ENCODE peak calls at places on chromosome 6, in seven cellular contexts. T is CD8-positive, alpha-beta T cell; Q is left lung; D is PC-3; E is vagina; V is cardiac muscle cell; N is neuronal stem cell. R is an unnamed sample. For H3K4me1, the result is how much of the 10 kb centered on the place peaks cover.

GRCh38 chr6:107536183-107536582 is 46.3 kb downstream of the SOBP start:
- DNase-seq in V (peak), N (no peak), T (no peak), E (no peak), D (no peak), Q (no peak), R (no peak)

GRCh38 chr6:106119991-106120390 is 33.9 kb downstream of the PRDM1 start:
- DNase-seq in E (no peak), N (no peak), T (no peak), D (no peak), Q (no peak), V (no peak), R (no peak)

GRCh38 chr6:45192556-45192955 is 135.6 kb upstream of the RUNX2 start:
- DNase-seq in T (no peak), D (peak), Q (no peak), E (no peak), N (no peak), V (no peak), R (no peak)

GRCh38 chr6:15485875-15486274 is 177.0 kb downstream of the DTNBP1 start:
- DNase-seq in Q (no peak), D (peak), T (no peak), V (no peak), N (no peak), E (peak), R (no peak)

GRCh38 chr6:127737768-127738167 is 160.8 kb downstream of the C6orf58 start:
- DNase-seq in N (no peak), T (no peak), V (no peak), D (no peak), E (no peak), Q (no peak), R (no peak)

GRCh38 chr6:127191716-127192115 is 73.2 kb downstream of the RSPO3 start:
- DNase-seq in E (no peak), N (no peak), D (no peak), V (peak), Q (no peak), T (no peak), R (no peak)

GRCh38 chr6:152821525-152821924 is 70.9 kb downstream of the VIP start:
- DNase-seq in V (no peak), Q (no peak), D (no peak), E (no peak), N (no peak), T (no peak), R (no peak)

GRCh38 chr6:45606831-45607400 is 229.2 kb upstream of the SUPT3H start:
- DNase-seq in T (no peak), E (peak), D (no peak), N (no peak), V (no peak), Q (no peak), R (no peak)

GRCh38 chr6:11586117-11586516 is 48.6 kb downstream of the TMEM170B start:
- DNase-seq in D (peak), V (no peak), N (no peak), Q (no peak), E (no peak), T (no peak), R (no peak)

GRCh38 chr6:112037783-112038216 is 16.1 kb upstream of the CCN6 start:
- DNase-seq in E (peak), D (peak), T (peak), N (no peak), Q (no peak), V (no peak), R (no peak)

GRCh38 chr6:1393641-1394283 is 4.4 kb downstream of the FOXF2 start:
- DNase-seq in T (no peak), D (no peak), N (peak), E (no peak), V (no peak), Q (no peak), R (no peak)

GRCh38 chr6:133131621-133132020 is 109.5 kb upstream of the EYA4 start:
- DNase-seq in V (peak), D (no peak), N (no peak), Q (no peak), E (no peak), T (no peak), R (no peak)

GRCh38 chr6:138107078-138107751 is at the start of gene PERP:
- DNase-seq in E (no peak), T (peak), N (peak), D (peak), V (peak), Q (peak), R (no peak)

GRCh38 chr6:36432151-36432633 is 10.5 kb downstream of the PXT1 start:
- DNase-seq in E (no peak), D (peak), V (no peak), N (no peak), Q (no peak), T (no peak), R (no peak)

GRCh38 chr6:155125916-155126315 is 130.8 kb downstream of the TIAM2 start:
- DNase-seq in E (no peak), D (no peak), Q (no peak), N (no peak), V (no peak), T (no peak), R (no peak)

GRCh38 chr6:148389917-148390316 is 47.3 kb downstream of the SASH1 start:
- DNase-seq in N (no peak), V (no peak), E (no peak), D (no peak), T (no peak), Q (no peak), R (no peak)

GRCh38 chr6:135675862-135676261 is 175.6 kb upstream of the PDE7B start:
- DNase-seq in D (peak), Q (no peak), E (no peak), V (peak), N (peak), T (peak), R (peak)

GRCh38 chr6:56399672-56400263 is 152.4 kb upstream of the COL21A1 start:
- DNase-seq in T (no peak), E (no peak), Q (no peak), V (no peak), D (peak), N (no peak), R (no peak)

GRCh38 chr6:33453361-33454008 is 891 bp upstream of the ZBTB9 start:
- DNase-seq in T (no peak), D (no peak), E (no peak), N (no peak), V (no peak), Q (no peak), R (no peak)

GRCh38 chr6:157070403-157071107 is 252.8 kb downstream of the TMEM242 start:
- DNase-seq in N (no peak), T (no peak), D (no peak), E (no peak), V (no peak), Q (no peak), R (no peak)
- H3K4me1 ChIP-seq in N (under half), T (under half), D (under half), E (under half), V (under half), Q (under half), R (half or more)

GRCh38 chr6:52502306-52503029 is 74.4 kb downstream of the TRAM2 start:
- DNase-seq in E (no peak), D (no peak), N (no peak), Q (no peak), V (no peak), T (no peak), R (no peak)
- H3K4me1 ChIP-seq in E (under half), D (under half), N (under half), Q (under half), V (under half), T (under half), R (under half)

GRCh38 chr6:47131773-47132172 is 89.6 kb upstream of the ADGRF1 start:
- DNase-seq in D (no peak), T (no peak), Q (no peak), N (no peak), V (no peak), E (no peak), R (no peak)
- H3K4me1 ChIP-seq in D (under half), T (under half), Q (under half), N (under half), V (under half), E (under half), R (half or more)

DNA sequence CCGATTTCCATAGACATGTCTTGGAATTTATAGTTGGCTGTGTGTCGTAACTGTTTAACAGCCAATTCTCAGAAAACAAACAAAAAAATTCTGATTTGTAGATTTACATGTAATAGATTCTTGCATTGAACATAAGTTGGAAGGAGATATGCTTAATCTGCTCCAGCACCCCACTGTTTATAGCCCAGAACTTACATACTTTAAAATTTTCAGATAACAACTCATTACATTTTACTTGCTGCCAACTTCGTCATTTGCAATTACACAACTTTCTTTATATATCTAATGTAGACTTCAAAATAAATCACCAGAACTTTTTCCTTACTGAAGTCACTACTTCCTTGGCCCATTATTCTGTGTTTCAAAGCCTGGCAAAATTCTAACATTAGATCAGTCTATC is 472.3 kb upstream of the EYS start:
- DNase-seq in V (no peak), T (no peak), E (no peak), Q (no peak), D (no peak), N (no peak), R (no peak)
- H3K4me1 ChIP-seq in V (under half), T (under half), E (under half), Q (under half), D (under half), N (under half), R (under half)

DNA sequence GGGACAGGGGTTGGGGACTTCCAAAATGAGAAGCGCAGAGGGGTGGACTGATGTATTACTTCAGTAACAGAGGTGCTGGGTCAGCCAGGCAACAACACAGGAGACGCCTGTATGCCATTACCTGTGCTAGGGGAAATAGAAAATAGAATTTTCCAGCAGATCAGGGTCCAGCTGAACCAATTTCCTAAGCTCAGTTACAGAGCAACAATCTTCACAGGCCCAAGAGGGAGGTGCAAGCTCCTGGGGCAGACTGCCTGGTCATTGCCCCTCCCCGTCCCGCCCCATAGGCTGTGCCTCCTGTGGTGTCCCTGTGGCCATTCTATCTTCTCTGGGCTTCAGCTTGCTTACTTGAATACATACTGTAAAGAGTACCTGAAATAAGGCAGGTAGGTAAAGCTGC is 3.7 kb downstream of the KCNK5 start:
- DNase-seq in D (no peak), E (no peak), Q (peak), N (no peak), V (no peak), T (no peak), R (no peak)
- H3K4me1 ChIP-seq in D (under half), E (under half), Q (under half), N (under half), V (under half), T (under half), R (under half)

DNA sequence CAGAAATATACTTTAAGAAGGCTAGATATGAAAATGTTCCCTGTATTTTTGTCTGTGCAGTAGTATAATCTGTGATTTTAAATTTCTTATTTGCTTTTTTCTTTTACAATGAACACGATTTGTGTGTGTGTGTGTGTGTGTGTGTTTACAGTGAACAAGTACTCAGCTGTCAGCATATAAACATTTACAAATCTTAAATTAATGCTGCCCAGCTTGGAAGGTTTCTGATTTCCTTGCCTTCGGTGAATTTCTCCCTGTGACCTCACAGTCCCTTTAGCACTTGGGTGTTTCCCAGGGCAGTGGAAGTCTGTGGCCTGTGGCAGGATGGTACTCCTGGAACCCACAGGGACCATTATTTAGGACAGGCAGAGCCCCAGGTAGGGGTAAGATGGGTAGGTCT is 37.6 kb downstream of the TXLNB start:
- DNase-seq in V (no peak), T (no peak), D (no peak), Q (no peak), E (no peak), N (no peak), R (no peak)
- H3K4me1 ChIP-seq in V (under half), T (under half), D (under half), Q (under half), E (under half), N (under half), R (under half)

DNA sequence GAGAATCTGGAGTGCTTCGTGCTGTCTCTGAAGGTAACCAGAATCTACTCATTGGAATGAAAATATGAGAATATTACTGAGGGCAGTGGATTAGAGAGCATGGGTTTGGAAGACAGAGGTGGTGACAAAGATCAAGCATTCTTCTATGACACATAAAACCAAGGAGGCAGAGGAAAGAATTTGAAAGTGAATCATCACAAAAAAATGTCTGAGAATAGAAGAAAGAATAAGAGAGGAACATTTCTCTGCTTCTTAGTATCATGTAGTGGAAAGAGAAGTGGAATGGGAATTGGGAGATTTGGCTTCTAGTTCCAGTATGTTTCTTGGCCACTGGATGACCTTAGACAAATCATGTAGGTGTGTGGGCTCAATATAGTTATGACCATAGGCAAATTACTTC is 474.0 kb downstream of the TFAP2B start:
- DNase-seq in Q (no peak), D (peak), N (no peak), T (no peak), E (no peak), V (no peak), R (no peak)
- H3K4me1 ChIP-seq in Q (under half), D (under half), N (under half), T (under half), E (under half), V (under half), R (under half)

GRCh38 chr6:161369339-161369738 is 95.5 kb upstream of the AGPAT4 start:
- DNase-seq in E (no peak), V (no peak), Q (no peak), N (no peak), T (no peak), D (peak), R (no peak)

GRCh38 chr6:161368514-161368913 is 94.7 kb upstream of the AGPAT4 start:
- DNase-seq in D (no peak), Q (no peak), E (no peak), V (no peak), N (no peak), T (no peak), R (no peak)

GRCh38 chr6:161366301-161366953 is 92.6 kb upstream of the AGPAT4 start:
- DNase-seq in Q (no peak), V (no peak), T (no peak), D (no peak), E (no peak), N (no peak), R (no peak)

GRCh38 chr6:161365633-161366032 is 91.8 kb upstream of the AGPAT4 start:
- DNase-seq in Q (no peak), T (no peak), D (no peak), V (no peak), E (no peak), N (no peak), R (no peak)

DNA sequence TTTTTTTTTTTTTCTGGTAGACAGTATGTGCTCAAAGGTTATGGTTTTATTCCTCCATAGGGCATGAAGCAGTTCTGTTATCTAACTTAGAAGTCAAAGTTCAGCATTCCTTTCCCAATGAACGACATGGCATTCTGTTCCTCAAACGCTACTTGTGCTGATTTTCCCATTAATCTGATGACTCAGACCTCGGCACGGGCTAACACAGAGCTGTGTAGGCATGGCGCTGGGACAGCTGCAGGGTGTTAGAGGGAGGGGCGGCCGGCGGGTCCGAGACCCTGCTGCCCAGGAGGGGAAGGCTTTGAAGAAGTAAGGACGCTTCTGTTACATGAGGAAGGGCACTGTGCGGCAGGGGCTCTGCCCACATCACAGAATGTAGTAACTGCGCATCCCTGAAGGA is 93.6 kb upstream of the AGPAT4 start:
- DNase-seq in V (no peak), E (no peak), Q (no peak), N (no peak), T (no peak), D (no peak), R (no peak)
- H3K4me1 ChIP-seq in V (under half), E (under half), Q (under half), N (under half), T (under half), D (under half), R (under half)

GRCh38 chr6:52497652-52498408 is 77.7 kb downstream of the EFHC1 start:
- DNase-seq in D (no peak), N (no peak), Q (no peak), E (no peak), V (no peak), T (no peak), R (no peak)
- H3K4me1 ChIP-seq in D (under half), N (under half), Q (under half), E (under half), V (under half), T (under half), R (under half)

GRCh38 chr6:6697620-6698019 is 109.1 kb downstream of the LY86 start:
- DNase-seq in D (no peak), E (no peak), Q (no peak), V (no peak), T (no peak), N (no peak), R (no peak)

GRCh38 chr6:6694368-6694780 is 105.9 kb downstream of the LY86 start:
- DNase-seq in N (no peak), E (no peak), V (no peak), T (no peak), D (no peak), Q (no peak), R (no peak)

GRCh38 chr6:6694825-6695710 is 106.5 kb downstream of the LY86 start:
- DNase-seq in Q (no peak), T (no peak), V (peak), D (no peak), E (no peak), N (no peak), R (no peak)

GRCh38 chr6:6696867-6697531 is 108.5 kb downstream of the LY86 start:
- DNase-seq in N (peak), V (peak), Q (peak), E (no peak), D (peak), T (no peak), R (no peak)

GRCh38 chr6:6695711-6696048 is 107.2 kb downstream of the LY86 start:
- DNase-seq in Q (no peak), T (no peak), N (no peak), V (no peak), E (no peak), D (no peak), R (no peak)
- H3K4me1 ChIP-seq in Q (under half), T (under half), N (under half), V (under half), E (half or more), D (under half), R (under half)

R was measured in Panc1.